ENCODE peak calls at places on chromosomes 4 and X, in ten cellular contexts. F is H9, C is fibroblast of the aortic adventitia, L is endodermal cell, E is left lung, Q is kidney, M is B cell, S is hepatocyte, J is GM20000, B is fibroblast of mammary gland. A is an unnamed sample.

GRCh38 chrX:108537005-108537404 is 97.4 kb downstream of the COL4A5 start:
- DNase-seq in F (no peak), C (peak), L (peak), E (no peak), Q (no peak), M (no peak), S (peak), J (peak), B (peak), A (peak)

GRCh38 chr4:71694946-71695345 is 88.9 kb downstream of the GC start:
- DNase-seq in F (no peak), C (no peak), L (no peak), E (no peak), Q (no peak), M (no peak), S (no peak), J (no peak), B (no peak), A (no peak)

GRCh38 chr4:16439003-16439402 is 212.7 kb upstream of the TAPT1 start:
- DNase-seq in F (no peak), C (peak), L (no peak), E (no peak), Q (no peak), M (no peak), S (no peak), J (no peak), B (peak), A (no peak)

GRCh38 chrX:20515841-20516461 is 249.2 kb upstream of the RPS6KA3 start:
- DNase-seq in F (no peak), C (peak), L (no peak), E (no peak), Q (no peak), M (no peak), S (peak), J (peak), B (peak), A (peak)

GRCh38 chr4:165698272-165698671 is 174.8 kb upstream of the TLL1 start:
- DNase-seq in F (no peak), C (no peak), L (no peak), E (no peak), Q (no peak), M (no peak), S (no peak), J (no peak), B (no peak), A (no peak)

GRCh38 chr4:8221985-8222384 is 22.9 kb downstream of the SH3TC1 start:
- DNase-seq in F (no peak), C (no peak), L (no peak), E (no peak), Q (peak), M (no peak), S (no peak), J (no peak), B (no peak), A (no peak)

GRCh38 chr4:71261633-71262121 is 77.1 kb upstream of the SLC4A4 start:
- DNase-seq in F (no peak), C (no peak), L (no peak), E (no peak), Q (no peak), M (no peak), S (no peak), J (no peak), B (no peak), A (peak)

GRCh38 chrX:129808163-129808828 is 28.5 kb downstream of the SASH3 start:
- DNase-seq in F (no peak), C (peak), L (no peak), E (no peak), Q (no peak), M (no peak), S (no peak), J (no peak), B (peak), A (no peak)

GRCh38 chrX:29257516-29257915 is 670.3 kb downstream of the IL1RAPL1 start:
- DNase-seq in F (no peak), C (peak), L (no peak), E (no peak), Q (no peak), M (no peak), S (no peak), J (no peak), B (peak), A (no peak)

GRCh38 chr4:40548256-40548655 is 81.4 kb downstream of the RBM47 start:
- DNase-seq in F (no peak), C (no peak), L (no peak), E (no peak), Q (no peak), M (no peak), S (no peak), J (no peak), B (peak), A (no peak)

GRCh38 chr4:4761128-4761991 is 98.1 kb upstream of the MSX1 start:
- DNase-seq in F (peak), C (no peak), L (peak), E (no peak), Q (no peak), M (no peak), S (no peak), J (no peak), B (peak), A (peak)

GRCh38 chrX:135974279-135974856 is 580 bp upstream of the MMGT1 start:
- DNase-seq in F (peak), C (peak), L (peak), E (peak), Q (peak), M (peak), S (peak), J (peak), B (peak), A (peak)

GRCh38 chrX:48665991-48666390 is 17.6 kb upstream of the WAS start:
- DNase-seq in F (no peak), C (peak), L (no peak), E (no peak), Q (no peak), M (no peak), S (no peak), J (no peak), B (peak), A (no peak)

GRCh38 chrX:123743312-123743711 is 10.5 kb upstream of the THOC2 start:
- DNase-seq in F (no peak), C (no peak), L (no peak), E (no peak), Q (no peak), M (no peak), S (no peak), J (no peak), B (no peak), A (no peak)

GRCh38 chr4:138452823-138453222 is 210.7 kb upstream of the SLC7A11 start:
- DNase-seq in F (no peak), C (no peak), L (no peak), E (no peak), Q (no peak), M (no peak), S (no peak), J (no peak), B (no peak), A (no peak)

GRCh38 chr4:25535701-25536473 is 119.8 kb upstream of the SLC34A2 start:
- DNase-seq in F (no peak), C (peak), L (peak), E (peak), Q (no peak), M (no peak), S (no peak), J (no peak), B (no peak), A (no peak)

GRCh38 chr4:142351958-142352357 is 494.1 kb downstream of the INPP4B start:
- DNase-seq in F (no peak), C (peak), L (no peak), E (no peak), Q (no peak), M (no peak), S (no peak), J (no peak), B (no peak), A (no peak)

GRCh38 chr4:2271279-2272025 is 9.5 kb upstream of the MXD4 start:
- DNase-seq in F (no peak), C (no peak), L (peak), E (no peak), Q (peak), M (no peak), S (no peak), J (no peak), B (no peak), A (no peak)

GRCh38 chr4:186725422-186726149 is 1.9 kb upstream of the FAT1 start:
- DNase-seq in F (peak), C (peak), L (peak), E (peak), Q (peak), M (no peak), S (peak), J (peak), B (peak), A (peak)

GRCh38 chr4:2930821-2931764 is 32.1 kb downstream of the NOP14 start:
- DNase-seq in F (peak), C (no peak), L (peak), E (peak), Q (peak), M (no peak), S (no peak), J (no peak), B (no peak), A (no peak)

GRCh38 chr4:79823148-79823763 is 249.8 kb downstream of the ANTXR2 start:
- DNase-seq in F (no peak), C (peak), L (no peak), E (no peak), Q (no peak), M (no peak), S (peak), J (no peak), B (peak), A (no peak)

GRCh38 chr4:155734065-155734464 is 24.8 kb upstream of the GUCY1B1 start:
- DNase-seq in F (no peak), C (no peak), L (no peak), E (no peak), Q (no peak), M (no peak), S (peak), J (no peak), B (peak), A (no peak)

GRCh38 chr4:145736241-145736831 is 56.4 kb downstream of the C4orf51 start:
- DNase-seq in F (no peak), C (peak), L (peak), E (peak), Q (peak), M (no peak), S (no peak), J (no peak), B (peak), A (no peak)

GRCh38 chr4:105140684-105141490 is 5.8 kb upstream of the TET2 start:
- DNase-seq in F (no peak), C (peak), L (peak), E (no peak), Q (no peak), M (peak), S (peak), J (peak), B (peak), A (peak)

GRCh38 chr4:153345011-153345981 is 808 bp downstream of the MND1 start:
- DNase-seq in F (peak), C (peak), L (peak), E (peak), Q (no peak), M (peak), S (peak), J (peak), B (peak), A (peak)

GRCh38 chr4:153347117-153347516 is 2.6 kb downstream of the MND1 start:
- DNase-seq in F (no peak), C (no peak), L (no peak), E (no peak), Q (no peak), M (no peak), S (no peak), J (no peak), B (no peak), A (no peak)

GRCh38 chr4:153346031-153346430 is 1.5 kb downstream of the MND1 start:
- DNase-seq in F (no peak), C (no peak), L (no peak), E (no peak), Q (no peak), M (no peak), S (no peak), J (no peak), B (no peak), A (no peak)

GRCh38 chr4:153348006-153348405 is 3.5 kb downstream of the MND1 start:
- DNase-seq in F (no peak), C (no peak), L (no peak), E (no peak), Q (no peak), M (no peak), S (peak), J (peak), B (no peak), A (no peak)

DNA sequence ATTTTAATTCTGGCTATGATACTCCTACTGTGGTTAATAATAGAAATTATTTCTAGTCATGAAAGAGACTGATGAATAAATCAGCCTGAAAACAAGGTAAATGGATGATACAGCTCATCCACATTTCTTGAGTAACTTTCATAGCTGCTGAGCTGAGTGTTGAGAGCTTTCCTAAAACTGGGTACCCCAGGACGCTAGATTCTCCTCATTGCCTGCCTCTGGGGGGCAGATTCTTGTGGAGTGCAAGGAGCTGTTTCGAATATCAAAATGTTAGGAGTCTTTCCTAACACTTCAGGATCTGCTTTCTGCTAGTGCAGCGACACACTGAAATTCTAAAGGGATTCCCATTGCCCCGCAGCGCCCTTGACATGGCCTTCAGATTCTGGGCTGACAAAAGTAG is 2.1 kb downstream of the MND1 start:
- DNase-seq in F (no peak), C (peak), L (peak), E (no peak), Q (no peak), M (no peak), S (no peak), J (no peak), B (no peak), A (no peak)
- TF ChIP-seq CTCF in F (peak), C (peak), L (peak), E (no peak), Q (no peak), M (no peak), S (no peak), J (no peak), B (no peak), A (no peak)

GRCh38 chr4:113355550-113356371 is 306.3 kb downstream of the ANK2 start:
- DNase-seq in F (no peak), C (peak), L (peak), E (peak), Q (peak), M (peak), S (peak), J (peak), B (peak), A (peak)
- TF ChIP-seq CTCF in F (no peak), C (peak), L (peak), E (no peak), Q (no peak), M (no peak), S (no peak), J (peak), B (peak), A (peak)

DNA sequence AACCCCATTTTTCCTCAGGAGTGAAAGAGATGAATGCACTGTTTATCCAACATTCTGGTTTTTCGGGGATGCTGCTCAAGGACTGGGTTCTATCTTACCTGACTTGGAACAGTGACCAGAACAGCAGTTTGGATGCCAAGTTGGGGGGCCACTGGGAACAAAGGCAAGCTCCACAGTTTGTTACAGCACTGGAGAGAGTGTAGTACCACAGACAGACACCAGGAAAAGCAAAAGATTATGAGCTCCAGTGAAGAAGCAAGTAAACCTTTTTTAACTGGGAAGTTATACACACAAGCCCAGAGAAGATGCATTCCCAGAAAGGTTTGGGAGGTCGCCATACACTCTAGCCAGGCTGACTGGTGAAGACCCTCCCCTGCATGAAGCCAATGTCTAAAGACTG is 13.6 kb downstream of the C4orf36 start:
- DNase-seq in F (no peak), C (no peak), L (no peak), E (no peak), Q (no peak), M (no peak), S (no peak), J (no peak), B (no peak), A (no peak)
- TF ChIP-seq CTCF in F (peak), C (peak), L (peak), E (no peak), Q (no peak), M (no peak), S (no peak), J (no peak), B (no peak), A (no peak)

GRCh38 chrX:80578518-80579105 is 158.4 kb downstream of the TENT5D start:
- DNase-seq in F (no peak), C (peak), L (no peak), E (no peak), Q (no peak), M (no peak), S (peak), J (peak), B (peak), A (no peak)
- TF ChIP-seq CTCF in F (peak), C (peak), L (peak), E (peak), Q (no peak), M (peak), S (peak), J (no peak), B (peak), A (peak)

DNA sequence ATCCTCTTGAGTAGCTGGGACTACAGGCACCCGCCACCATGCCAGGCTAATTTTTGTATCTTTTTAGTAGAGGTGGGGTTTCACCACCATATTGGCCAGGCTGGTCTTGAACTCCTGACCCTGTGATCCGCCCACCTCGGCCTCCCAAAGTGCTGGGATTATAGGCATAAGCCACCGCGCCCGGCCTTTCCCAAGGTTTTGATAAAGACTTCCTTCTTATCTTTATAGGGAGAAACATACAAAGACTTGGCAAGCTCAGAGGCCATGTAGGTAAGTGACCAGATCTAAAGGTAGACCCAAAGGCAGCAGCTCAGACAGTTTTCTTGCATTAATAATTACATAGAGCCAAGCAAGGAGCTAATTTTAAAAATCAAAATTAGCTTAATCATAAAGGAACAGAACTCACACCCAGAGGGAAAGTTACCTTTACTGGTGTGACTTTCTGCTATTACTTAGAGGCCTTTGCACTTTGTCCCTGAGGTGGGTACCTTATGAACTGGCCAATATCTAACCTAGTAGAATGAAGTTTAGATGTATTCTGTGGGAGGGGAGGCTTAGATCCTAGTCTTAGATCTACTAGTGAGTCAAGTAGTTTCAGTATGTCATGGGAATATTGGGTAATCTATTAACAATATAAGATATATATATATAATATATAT is 67.3 kb downstream of the HPGD start:
- DNase-seq in F (no peak), C (no peak), L (no peak), E (no peak), Q (no peak), M (no peak), S (no peak), J (no peak), B (no peak), A (no peak)
- TF ChIP-seq CTCF in F (no peak), C (no peak), L (no peak), E (no peak), Q (no peak), M (no peak), S (no peak), J (no peak), B (no peak), A (no peak)

A was measured in activated CD8-positive, alpha-beta T cell treated with anti-CD3 and anti-CD28 coated beads for 36 hours.